ENCODE peak calls at places on chromosomes 5 and 9, in seven cellular contexts. R is neuronal stem cell; E is Peyer's patch; O is cardiac muscle cell; U is colonic mucosa; Y is CD4-positive, CD25-positive, alpha-beta regulatory T cell; F is BJ. X is an unnamed sample.

GRCh38 chr9:124840300-124840833 is 12.9 kb upstream of the WDR38 start:
- DNase-seq in Y (no peak), U (no peak), R (no peak), O (no peak), F (no peak), E (no peak), X (no peak)

GRCh38 chr9:124593080-124594058 is 86.2 kb upstream of the NR5A1 start:
- DNase-seq in Y (no peak), E (no peak), F (no peak), R (peak; percentile 78), U (no peak), O (peak; percentile 37), X (peak; percentile 82)

GRCh38 chr9:136342191-136343120 is 15.1 kb downstream of the GPSM1 start:
- DNase-seq in F (no peak), R (peak; percentile 94), O (peak; percentile 80), U (peak; percentile 89), E (peak; percentile 58), Y (peak; percentile 59), X (peak; percentile 92)

GRCh38 chr9:98658965-98659364 is 49.8 kb downstream of the GABBR2 start:
- DNase-seq in Y (no peak), O (peak; percentile 71), E (no peak), U (no peak), R (no peak), F (peak; percentile 34), X (no peak)

GRCh38 chr5:35029333-35029732 is 18.4 kb downstream of the AGXT2 start:
- DNase-seq in O (peak; percentile 75), R (no peak), U (no peak), E (no peak), F (no peak), Y (no peak), X (no peak)

GRCh38 chr5:38738898-38739743 is 106.7 kb upstream of the OSMR start:
- DNase-seq in R (no peak), F (no peak), O (peak; percentile 12), Y (no peak), U (no peak), E (no peak), X (no peak)

GRCh38 chr9:88511906-88512305 is 23.1 kb upstream of the NXNL2 start:
- DNase-seq in U (no peak), Y (no peak), E (no peak), O (no peak), F (no peak), R (no peak), X (no peak)

GRCh38 chr5:178325311-178326053 is 92.9 kb upstream of the PHYKPL start:
- DNase-seq in U (no peak), E (no peak), O (no peak), R (no peak), F (no peak), Y (no peak), X (no peak)

GRCh38 chr5:138989720-138990119 is 114.6 kb upstream of the LRRTM2 start:
- DNase-seq in F (no peak), E (no peak), O (peak; percentile 62), U (no peak), Y (no peak), R (no peak), X (no peak)

GRCh38 chr9:5500441-5501235 is 9.7 kb upstream of the PDCD1LG2 start:
- DNase-seq in F (no peak), U (no peak), R (no peak), E (no peak), O (peak; percentile 95), Y (no peak), X (no peak)

GRCh38 chr9:97864396-97864795 is 11.4 kb downstream of the FOXE1 start:
- DNase-seq in F (no peak), Y (no peak), E (no peak), O (no peak), R (no peak), U (no peak), X (no peak)

GRCh38 chr5:23507278-23507685 is at the start of gene PRDM9:
- DNase-seq in U (no peak), E (no peak), O (peak; percentile 80), R (no peak), F (no peak), Y (no peak), X (peak; percentile 92)

GRCh38 chr9:95078934-95079333 is 238.6 kb downstream of the FANCC start:
- DNase-seq in F (no peak), E (no peak), O (no peak), Y (no peak), U (no peak), R (no peak), X (no peak)

GRCh38 chr9:32991895-32992595 is 9.4 kb downstream of the APTX start:
- DNase-seq in F (no peak), Y (no peak), O (peak; percentile 72), U (no peak), E (no peak), R (no peak), X (no peak)

GRCh38 chr9:31542384-31543055 is 841.9 kb upstream of the ACO1 start:
- DNase-seq in Y (peak; percentile 69), F (no peak), R (no peak), U (no peak), E (peak; percentile 15), O (peak; percentile 93), X (peak; percentile 48)

GRCh38 chr9:123111427-123111826 is 78.0 kb downstream of the GPR21 start:
- DNase-seq in R (no peak), Y (peak; percentile 7), F (no peak), U (no peak), O (no peak), E (no peak), X (peak; percentile 72)

GRCh38 chr5:107389769-107390168 is 281.0 kb downstream of the EFNA5 start:
- DNase-seq in R (no peak), F (no peak), O (no peak), Y (no peak), E (no peak), U (no peak), X (no peak)

GRCh38 chr9:135139366-135139965 is 52.0 kb downstream of the OLFM1 start:
- DNase-seq in R (no peak), E (no peak), F (no peak), Y (no peak), O (no peak), U (no peak), X (no peak)

GRCh38 chr5:6576861-6577501 is 55.9 kb downstream of the NSUN2 start:
- DNase-seq in U (no peak), R (no peak), E (no peak), Y (peak; percentile 27), F (peak; percentile 20), O (peak; percentile 68), X (peak; percentile 74)

GRCh38 chr9:121598167-121599000 is 53.0 kb upstream of the DAB2IP start:
- DNase-seq in O (peak; percentile 77), E (no peak), F (peak; percentile 65), R (peak; percentile 86), U (peak; percentile 67), Y (no peak), X (no peak)

GRCh38 chr9:125522328-125522725 is 184.7 kb downstream of the MAPKAP1 start:
- DNase-seq in O (peak; percentile 94), E (no peak), R (no peak), F (no peak), U (no peak), Y (no peak), X (no peak)

GRCh38 chr5:32581010-32581785 is 4.2 kb upstream of the SUB1 start:
- DNase-seq in Y (no peak), U (no peak), F (no peak), R (no peak), O (no peak), E (no peak), X (no peak)

GRCh38 chr9:114156658-114157421 is 1.5 kb downstream of the COL27A1 start:
- DNase-seq in R (no peak), U (peak; percentile 43), Y (no peak), F (no peak), E (no peak), O (peak; percentile 89), X (peak; percentile 78)

GRCh38 chr5:139847790-139848507 is 52.3 kb downstream of the PSD2 start:
- DNase-seq in Y (peak; percentile 57), O (peak; percentile 52), E (peak; percentile 61), U (peak; percentile 25), F (no peak), R (peak; percentile 57), X (peak; percentile 82)

GRCh38 chr9:129501771-129502324 is 119.1 kb downstream of the C9orf50 start:
- DNase-seq in E (no peak), U (no peak), Y (no peak), F (no peak), R (no peak), O (no peak), X (no peak)

GRCh38 chr9:899440-900184 is 58.1 kb downstream of the DMRT1 start:
- DNase-seq in O (no peak), U (peak; percentile 18), R (peak; percentile 63), E (no peak), F (no peak), Y (no peak), X (no peak)

GRCh38 chr9:97742545-97742944 is 45.4 kb upstream of the XPA start:
- DNase-seq in R (no peak), E (no peak), O (no peak), Y (no peak), F (no peak), U (no peak), X (no peak)

GRCh38 chr5:155883966-155884555 is 442.9 kb upstream of the SGCD start:
- DNase-seq in Y (no peak), R (peak; percentile 51), F (no peak), O (no peak), U (no peak), E (no peak), X (peak; percentile 63)

GRCh38 chr9:107422189-107422802 is 67.3 kb downstream of the KLF4 start:
- DNase-seq in O (peak; percentile 85), E (no peak), F (no peak), U (peak; percentile 86), R (peak; percentile 74), Y (peak; percentile 31), X (peak; percentile 92)

GRCh38 chr9:18585996-18586395 is 112.0 kb downstream of the ADAMTSL1 start:
- DNase-seq in Y (no peak), O (no peak), E (no peak), F (no peak), R (no peak), U (no peak), X (no peak)

GRCh38 chr5:142537938-142538337 is 148.0 kb downstream of the FGF1 start:
- DNase-seq in Y (peak; percentile 3), E (no peak), R (no peak), U (no peak), F (no peak), O (peak; percentile 51), X (no peak)
- H3K27me3 ChIP-seq in Y (peaks cover 2% of the 10 kb centered on the region), E (no peaks in the 10 kb centered on the region), R (no peaks in the 10 kb centered on the region), U (no peaks in the 10 kb centered on the region), F (no peaks in the 10 kb centered on the region), O (no peaks in the 10 kb centered on the region), X (no peaks in the 10 kb centered on the region)

GRCh38 chr5:957730-958485 is 50.7 kb upstream of the NKD2 start:
- DNase-seq in Y (no peak), O (peak; percentile 53), E (no peak), R (no peak), F (no peak), U (no peak), X (no peak)
- H3K27me3 ChIP-seq in Y (no peaks in the 10 kb centered on the region), O (no peaks in the 10 kb centered on the region), E (no peaks in the 10 kb centered on the region), R (no peaks in the 10 kb centered on the region), F (peaks cover 33% of the 10 kb centered on the region), U (no peaks in the 10 kb centered on the region), X (no peaks in the 10 kb centered on the region)

GRCh38 chr5:3601060-3601710 is 5.6 kb downstream of the IRX1 start:
- DNase-seq in R (no peak), F (no peak), Y (no peak), E (no peak), U (no peak), O (no peak), X (no peak)
- H3K27me3 ChIP-seq in R (no peaks in the 10 kb centered on the region), F (peaks cover 2% of the 10 kb centered on the region), Y (peaks cover 8% of the 10 kb centered on the region), E (peaks cover 40% of the 10 kb centered on the region), U (peaks cover 54% of the 10 kb centered on the region), O (peaks cover 79% of the 10 kb centered on the region), X (peaks cover 100% of the 10 kb centered on the region)

GRCh38 chr5:133892306-133892705 is 76.1 kb downstream of the C5orf15 start:
- DNase-seq in O (no peak), R (no peak), F (no peak), Y (no peak), U (no peak), E (no peak), X (no peak)
- H3K27me3 ChIP-seq in O (no peaks in the 10 kb centered on the region), R (peaks cover 4% of the 10 kb centered on the region), F (peaks cover 4% of the 10 kb centered on the region), Y (no peaks in the 10 kb centered on the region), U (no peaks in the 10 kb centered on the region), E (no peaks in the 10 kb centered on the region), X (no peaks in the 10 kb centered on the region)

X was measured in WERI-Rb-1.